ENCODE peak calls at places on chromosomes 11 and 22, in nine cellular contexts. Z is NCI-H1694 treated with DMSO at 0.1 percent for 48 hours; U is omental fat pad; N is iPS-NIHi11; T is HT1080; R is activated naive CD8-positive, alpha-beta T cell treated with anti-CD3 and anti-CD28 coated beads, Interleukin-2, amount 50 U/mL, for 16 hours; M is kidney; V is activated effector memory CD4-positive, alpha-beta T cell treated with anti-CD3 and anti-CD28 coated beads, Interleukin-2, amount 50 U/mL, for 16 hours; C is NCI-H1436. B is an unnamed sample.

GRCh38 chr11:64391839-64392238 is 32.9 kb downstream of the RPS6KA4 start:
- DNase-seq in Z (no peak), U (no peak), N (no peak), T (no peak), R (no peak), M (no peak), V (no peak), C (no peak), B (no peak)

GRCh38 chr11:59557940-59558643 is 46.8 kb downstream of the OR4D9 start:
- DNase-seq in Z (no peak), U (no peak), N (no peak), T (no peak), R (no peak), M (no peak), V (no peak), C (no peak), B (no peak)

GRCh38 chr11:74162688-74163467 is 7.9 kb downstream of the C2CD3 start:
- DNase-seq in Z (no peak), U (no peak), N (no peak), T (no peak), R (no peak), M (no peak), V (no peak), C (no peak), B (no peak)

GRCh38 chr11:6357222-6357621 is 33.1 kb upstream of the SMPD1 start:
- DNase-seq in Z (no peak), U (peak), N (no peak), T (peak), R (no peak), M (no peak), V (peak), C (no peak), B (peak)

GRCh38 chr11:61769169-61769920 is 16.9 kb downstream of the MYRF start:
- DNase-seq in Z (no peak), U (no peak), N (peak), T (no peak), R (no peak), M (no peak), V (no peak), C (no peak), B (no peak)

GRCh38 chr11:21948876-21949275 is 244.0 kb upstream of the ANO5 start:
- DNase-seq in Z (no peak), U (no peak), N (no peak), T (no peak), R (no peak), M (no peak), V (no peak), C (no peak), B (no peak)

GRCh38 chr11:12577746-12578644 is 96.2 kb upstream of the TEAD1 start:
- DNase-seq in Z (no peak), U (no peak), N (peak), T (peak), R (no peak), M (no peak), V (no peak), C (no peak), B (no peak)

GRCh38 chr11:82507288-82507687 is 226.4 kb downstream of the FAM181B start:
- DNase-seq in Z (no peak), U (no peak), N (no peak), T (no peak), R (no peak), M (no peak), V (no peak), C (no peak), B (no peak)

GRCh38 chr22:48306785-48307570 is 1520.7 kb downstream of the BRD1 start:
- DNase-seq in Z (no peak), U (no peak), N (no peak), T (no peak), R (no peak), M (peak), V (no peak), C (no peak), B (no peak)

GRCh38 chr22:50436134-50436830 is 38.6 kb downstream of the SBF1 start:
- DNase-seq in Z (no peak), U (no peak), N (no peak), T (no peak), R (no peak), M (peak), V (no peak), C (no peak), B (no peak)

GRCh38 chr11:130897262-130898182 is 18.8 kb downstream of the SNX19 start:
- DNase-seq in Z (no peak), U (peak), N (peak), T (peak), R (no peak), M (peak), V (no peak), C (no peak), B (peak)

GRCh38 chr11:66311470-66311964 is 5.3 kb downstream of the CD248 start:
- DNase-seq in Z (no peak), U (no peak), N (no peak), T (no peak), R (no peak), M (peak), V (no peak), C (no peak), B (no peak)

GRCh38 chr22:21582801-21583740 is 15.6 kb downstream of the UBE2L3 start:
- DNase-seq in Z (no peak), U (no peak), N (no peak), T (no peak), R (no peak), M (no peak), V (no peak), C (no peak), B (no peak)

GRCh38 chr11:35282226-35282882 is 137.0 kb downstream of the SLC1A2 start:
- DNase-seq in Z (no peak), U (no peak), N (no peak), T (peak), R (no peak), M (no peak), V (no peak), C (no peak), B (no peak)

GRCh38 chr11:2096001-2096918 is 42.9 kb downstream of the IGF2 start:
- DNase-seq in Z (no peak), U (no peak), N (no peak), T (no peak), R (no peak), M (peak), V (peak), C (no peak), B (peak)

GRCh38 chr11:7610393-7610792 is 62.9 kb downstream of the CYB5R2 start:
- DNase-seq in Z (no peak), U (no peak), N (no peak), T (no peak), R (no peak), M (no peak), V (no peak), C (no peak), B (no peak)

GRCh38 chr11:67417425-67417824 is 1.9 kb downstream of the CARNS1 start:
- DNase-seq in Z (no peak), U (no peak), N (no peak), T (no peak), R (no peak), M (no peak), V (no peak), C (no peak), B (no peak)

GRCh38 chr22:43151251-43152000 is at the start of gene TSPO:
- DNase-seq in Z (peak), U (no peak), N (peak), T (peak), R (no peak), M (peak), V (peak), C (peak), B (peak)

GRCh38 chr22:33440756-33441155 is 382.6 kb upstream of the SYN3 start:
- DNase-seq in Z (no peak), U (no peak), N (no peak), T (no peak), R (no peak), M (no peak), V (no peak), C (no peak), B (no peak)

GRCh38 chr11:102577182-102577581 is 46.6 kb upstream of the MMP7 start:
- DNase-seq in Z (no peak), U (no peak), N (no peak), T (peak), R (no peak), M (no peak), V (no peak), C (no peak), B (no peak)

GRCh38 chr22:33569547-33569946 is 350.7 kb downstream of the LARGE1 start:
- DNase-seq in Z (no peak), U (no peak), N (peak), T (no peak), R (no peak), M (no peak), V (no peak), C (no peak), B (no peak)

GRCh38 chr11:29452131-29452530 is 564.7 kb downstream of the KCNA4 start:
- DNase-seq in Z (no peak), U (no peak), N (no peak), T (peak), R (no peak), M (no peak), V (no peak), C (no peak), B (no peak)

GRCh38 chr11:131370090-131370751 is at the start of gene NTM:
- DNase-seq in Z (no peak), U (peak), N (no peak), T (peak), R (no peak), M (no peak), V (no peak), C (no peak), B (no peak)

GRCh38 chr11:75524576-75525432 is 937 bp downstream of the GDPD5 start:
- DNase-seq in Z (no peak), U (no peak), N (peak), T (peak), R (no peak), M (peak), V (peak), C (no peak), B (peak)

GRCh38 chr11:115920841-115921480 is 416.7 kb upstream of the CADM1 start:
- DNase-seq in Z (no peak), U (no peak), N (no peak), T (no peak), R (no peak), M (peak), V (no peak), C (no peak), B (no peak)

GRCh38 chr11:126832387-126832786 is 168.2 kb downstream of the KIRREL3 start:
- DNase-seq in Z (no peak), U (no peak), N (no peak), T (no peak), R (no peak), M (no peak), V (no peak), C (no peak), B (no peak)

GRCh38 chr11:46049325-46049860 is 71.9 kb downstream of the PHF21A start:
- DNase-seq in Z (no peak), U (no peak), N (no peak), T (no peak), R (no peak), M (no peak), V (no peak), C (no peak), B (no peak)

GRCh38 chr22:24594569-24595120 is 1.8 kb upstream of the LRRC75B start:
- DNase-seq in Z (no peak), U (no peak), N (no peak), T (no peak), R (no peak), M (peak), V (no peak), C (no peak), B (no peak)